ENCODE peak calls at places on chromosome 20, in four cellular contexts. Y is uterus, L is prostate gland, S is body of pancreas. X is an unnamed sample.
A peak's percentile ranks its signal among the peaks of the same experiment; 100 is the strongest.

GRCh38 chr20:39318911-39319310 is 356.8 kb downstream of the DHX35 start:
- DNase-seq in L (no peak), Y (no peak), S (no peak), X (no peak)

GRCh38 chr20:17473662-17474061 is 57.5 kb downstream of the BFSP1 start:
- DNase-seq in S (no peak), L (no peak), Y (no peak), X (no peak)

GRCh38 chr20:58538752-58539151 is 23.6 kb upstream of the APCDD1L start:
- DNase-seq in S (no peak), L (no peak), Y (no peak), X (no peak)

GRCh38 chr20:57801046-57801445 is 91.2 kb upstream of the PMEPA1 start:
- DNase-seq in S (no peak), Y (no peak), L (no peak), X (no peak)

GRCh38 chr20:52420805-52421204 is 229.2 kb upstream of the ZFP64 start:
- DNase-seq in S (no peak), L (no peak), Y (no peak), X (no peak)

GRCh38 chr20:41287327-41287726 is 30.2 kb downstream of the ZHX3 start:
- DNase-seq in S (no peak), Y (no peak), L (no peak), X (no peak)

GRCh38 chr20:53141651-53142050 is 169.5 kb downstream of the TSHZ2 start:
- DNase-seq in L (no peak), Y (no peak), S (no peak), X (no peak)

GRCh38 chr20:4813076-4813838 is 91.5 kb downstream of the PRND start:
- DNase-seq in L (no peak), Y (peak; percentile 48), S (no peak), X (peak; percentile 64)

GRCh38 chr20:49938173-49939163 is 2.3 kb downstream of the RNF114 start:
- DNase-seq in L (no peak), S (peak; percentile 64), Y (peak; percentile 60), X (no peak)

GRCh38 chr20:23257848-23258746 is 92.5 kb upstream of the NXT1 start:
- DNase-seq in S (peak; percentile 28), L (no peak), Y (no peak), X (no peak)
- TF ChIP-seq POLR2A in S (no peak), L (no peak), Y (no peak), X (no peak)

DNA sequence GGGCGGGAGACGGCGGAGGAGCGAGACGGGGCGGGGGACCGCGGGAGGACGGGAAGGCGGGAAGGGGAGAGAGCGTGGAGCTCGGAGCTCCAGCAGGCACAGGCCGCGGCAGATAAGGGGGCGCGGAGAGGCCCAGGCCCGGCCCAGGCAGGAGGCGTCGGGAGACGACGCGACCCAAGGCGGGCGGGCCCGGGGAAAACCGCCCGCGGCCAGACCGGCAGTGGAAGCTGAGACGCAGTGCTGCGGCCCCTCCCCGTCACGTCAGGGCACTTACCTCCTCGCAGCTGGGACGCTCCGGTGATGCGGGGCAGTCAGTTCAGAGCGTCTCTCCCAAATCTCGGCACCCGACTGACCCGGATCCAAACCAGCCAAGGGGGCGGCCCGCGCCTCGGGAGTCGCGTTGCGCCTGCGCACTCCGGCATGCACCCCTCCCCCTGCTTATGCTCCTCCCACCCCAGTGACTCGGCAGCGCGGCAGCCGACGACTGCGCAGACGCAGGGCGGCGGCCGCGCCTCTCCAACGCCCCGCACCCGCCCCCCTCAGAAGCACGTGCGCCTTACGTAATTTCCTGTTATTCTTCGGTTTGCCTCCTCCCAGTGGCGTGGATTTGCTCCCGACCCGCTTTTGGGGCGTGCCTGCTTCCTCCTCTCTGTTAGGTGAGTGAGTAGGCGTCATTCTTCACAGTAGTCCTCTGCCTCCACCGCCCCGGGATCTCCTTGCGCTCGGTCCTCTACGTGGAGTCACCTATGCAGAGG is at the start of gene OSER1:
- DNase-seq in L (peak; percentile 99), S (peak; percentile 98), Y (peak; percentile 99), X (peak; percentile 93)
- TF ChIP-seq POLR2A in L (peak; percentile 93), S (peak; percentile 99), Y (peak; percentile 86), X (peak; percentile 83)

GRCh38 chr20:31663524-31663837 is 25.8 kb downstream of the COX4I2 start:
- DNase-seq in L (no peak), Y (no peak), S (no peak), X (no peak)

GRCh38 chr20:31664696-31665354 is 27.1 kb downstream of the COX4I2 start:
- DNase-seq in S (no peak), L (peak; percentile 37), Y (no peak), X (no peak)

GRCh38 chr20:31663838-31664695 is 26.4 kb downstream of the COX4I2 start:
- DNase-seq in Y (no peak), L (peak; percentile 88), S (peak; percentile 73), X (no peak)

GRCh38 chr20:31662372-31662854 is 24.7 kb downstream of the COX4I2 start:
- DNase-seq in Y (no peak), S (no peak), L (no peak), X (no peak)

DNA sequence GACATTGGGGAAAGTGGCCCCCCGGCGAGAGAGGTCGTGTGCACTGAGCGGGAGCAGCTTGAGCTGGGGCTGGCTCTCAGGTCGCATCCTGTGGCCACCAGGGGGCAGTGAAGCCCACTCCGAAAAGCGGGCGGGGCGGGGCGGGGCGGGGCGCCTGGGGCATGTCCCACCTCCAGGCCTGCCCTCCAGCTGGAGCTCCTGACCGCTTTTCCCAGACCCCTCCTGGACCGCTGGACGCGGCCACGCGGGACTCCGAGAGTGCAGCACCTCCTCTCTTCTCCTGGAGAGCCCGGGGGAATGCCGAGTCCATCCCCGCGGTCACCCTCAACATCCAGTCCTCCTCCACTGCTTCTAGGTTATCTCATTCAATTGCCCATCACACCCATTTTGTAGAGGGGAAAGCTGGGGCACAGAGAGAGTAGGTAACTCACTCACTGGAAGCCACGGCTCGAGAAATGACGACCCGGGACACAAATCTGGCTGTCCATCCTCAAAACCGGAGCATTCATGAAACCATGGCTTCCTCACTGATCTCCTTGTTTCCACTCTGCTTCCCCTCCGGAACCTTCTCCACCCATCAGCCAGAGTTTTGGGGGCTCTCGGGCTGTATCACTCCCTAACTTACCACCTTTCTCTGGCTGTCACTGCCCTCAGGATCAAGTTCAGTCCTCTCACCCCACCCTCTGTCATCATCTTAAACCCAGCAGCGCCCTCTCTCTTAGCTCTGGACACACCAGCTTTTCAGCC is 24.1 kb downstream of the COX4I2 start:
- DNase-seq in L (peak; percentile 75), S (peak; percentile 88), Y (peak; percentile 82), X (peak; percentile 83)
- TF ChIP-seq POLR2A in L (peak; percentile 44), S (peak; percentile 44), Y (peak; percentile 54), X (peak; percentile 26)

GRCh38 chr20:48656120-48656519 is 171.7 kb downstream of the PREX1 start:
- DNase-seq in S (no peak), Y (no peak), L (no peak), X (no peak)

GRCh38 chr20:48658505-48658904 is 169.3 kb downstream of the PREX1 start:
- DNase-seq in S (no peak), L (peak; percentile 53), Y (no peak), X (no peak)

GRCh38 chr20:48658198-48658476 is 169.7 kb downstream of the PREX1 start:
- DNase-seq in L (no peak), Y (no peak), S (no peak), X (no peak)

GRCh38 chr20:48656661-48657211 is 171.1 kb downstream of the PREX1 start:
- DNase-seq in S (peak; percentile 35), L (no peak), Y (no peak), X (no peak)

DNA sequence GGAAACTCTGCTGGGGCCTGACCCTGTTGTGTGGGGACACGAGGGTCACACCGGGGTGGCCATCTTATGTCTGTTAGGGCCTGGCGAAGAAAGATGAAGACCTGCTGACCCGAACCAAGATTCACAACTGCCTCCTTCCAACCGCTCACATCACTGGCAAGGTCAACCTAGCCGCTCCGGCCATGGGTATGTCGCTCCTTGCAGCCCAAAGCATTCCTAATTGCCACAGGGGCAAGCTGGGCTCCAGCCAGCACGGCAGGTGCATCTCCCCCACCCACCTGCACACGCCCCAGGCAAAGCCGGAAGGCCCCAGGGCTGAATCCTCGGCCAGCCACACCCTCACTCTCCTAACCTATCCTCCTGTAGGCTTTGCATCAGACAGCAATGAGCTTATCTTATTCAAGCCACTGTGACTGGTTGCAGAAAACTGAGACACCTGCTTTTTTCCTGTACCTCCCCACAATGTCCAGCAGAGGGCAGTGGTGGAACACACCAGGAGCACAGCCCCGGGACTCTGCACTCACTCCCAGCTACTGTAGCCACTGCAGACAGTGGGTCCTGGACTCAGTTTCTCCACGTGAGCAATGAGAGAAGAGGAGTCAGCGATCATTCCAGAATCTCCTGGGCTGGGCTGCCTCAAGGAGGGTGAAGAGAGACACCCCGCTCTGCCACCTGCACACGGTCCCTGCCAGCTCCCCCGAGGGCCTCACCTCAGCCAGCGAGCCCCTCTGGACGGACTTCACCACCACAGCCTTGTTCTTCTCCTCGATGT is 170.2 kb downstream of the PREX1 start:
- DNase-seq in L (peak; percentile 78), S (peak; percentile 82), Y (peak; percentile 55), X (peak; percentile 93)
- TF ChIP-seq POLR2A in L (no peak), S (no peak), Y (no peak), X (no peak)

X was measured in GM12892.